ENCODE peak calls at places on chromosome 2, in seven cellular contexts. One of them, this sample, is unnamed.

GRCh38 chr2:45836316-45836715 is 184.8 kb downstream of the PRKCE start:
- DNase-seq in glutamatergic neuron: no peak
- DNase-seq in posterior vena cava: no peak
- DNase-seq in HuH-7.5: no peak
- DNase-seq in NCI-H774: no peak
- DNase-seq in Jurkat, Clone E6-1: no peak
- DNase-seq in activated CD4-positive, alpha-beta T cell treated with anti-CD3 and anti-CD28 coated beads for 4 hours: no peak
- DNase-seq in this sample: no peak

GRCh38 chr2:119025013-119025412 is 83.0 kb downstream of the MARCO start:
- DNase-seq in glutamatergic neuron: no peak
- DNase-seq in posterior vena cava: no peak
- DNase-seq in HuH-7.5: no peak
- DNase-seq in NCI-H774: no peak
- DNase-seq in Jurkat, Clone E6-1: no peak
- DNase-seq in activated CD4-positive, alpha-beta T cell treated with anti-CD3 and anti-CD28 coated beads for 4 hours: no peak
- DNase-seq in this sample: no peak

GRCh38 chr2:118077636-118078247 is 10.5 kb upstream of the INSIG2 start:
- DNase-seq in glutamatergic neuron: no peak
- DNase-seq in posterior vena cava: no peak
- DNase-seq in HuH-7.5: no peak
- DNase-seq in NCI-H774: no peak
- DNase-seq in Jurkat, Clone E6-1: no peak
- DNase-seq in activated CD4-positive, alpha-beta T cell treated with anti-CD3 and anti-CD28 coated beads for 4 hours: no peak
- DNase-seq in this sample: no peak

GRCh38 chr2:88171966-88172365 is 1.8 kb downstream of the THNSL2 start:
- DNase-seq in glutamatergic neuron: no peak
- DNase-seq in posterior vena cava: no peak
- DNase-seq in HuH-7.5: no peak
- DNase-seq in NCI-H774: no peak
- DNase-seq in Jurkat, Clone E6-1: no peak
- DNase-seq in activated CD4-positive, alpha-beta T cell treated with anti-CD3 and anti-CD28 coated beads for 4 hours: no peak
- DNase-seq in this sample: no peak

GRCh38 chr2:186135697-186136096 is 350.4 kb upstream of the ZC3H15 start:
- DNase-seq in glutamatergic neuron: no peak
- DNase-seq in posterior vena cava: no peak
- DNase-seq in HuH-7.5: no peak
- DNase-seq in NCI-H774: no peak
- DNase-seq in Jurkat, Clone E6-1: no peak
- DNase-seq in activated CD4-positive, alpha-beta T cell treated with anti-CD3 and anti-CD28 coated beads for 4 hours: no peak
- DNase-seq in this sample: no peak

GRCh38 chr2:36060133-36060532 is 295.4 kb upstream of the CRIM1 start:
- DNase-seq in glutamatergic neuron: no peak
- DNase-seq in posterior vena cava: no peak
- DNase-seq in HuH-7.5: no peak
- DNase-seq in NCI-H774: no peak
- DNase-seq in Jurkat, Clone E6-1: no peak
- DNase-seq in activated CD4-positive, alpha-beta T cell treated with anti-CD3 and anti-CD28 coated beads for 4 hours: no peak
- DNase-seq in this sample: no peak

GRCh38 chr2:72159211-72159610 is 11.5 kb upstream of the CYP26B1 start:
- DNase-seq in glutamatergic neuron: no peak
- DNase-seq in posterior vena cava: no peak
- DNase-seq in HuH-7.5: no peak
- DNase-seq in NCI-H774: no peak
- DNase-seq in Jurkat, Clone E6-1: no peak
- DNase-seq in activated CD4-positive, alpha-beta T cell treated with anti-CD3 and anti-CD28 coated beads for 4 hours: no peak
- DNase-seq in this sample: no peak

GRCh38 chr2:85106489-85107180 is 26.6 kb upstream of the TCF7L1 start:
- DNase-seq in glutamatergic neuron: no peak
- DNase-seq in posterior vena cava: no peak
- DNase-seq in HuH-7.5: no peak
- DNase-seq in NCI-H774: no peak
- DNase-seq in Jurkat, Clone E6-1: no peak
- DNase-seq in activated CD4-positive, alpha-beta T cell treated with anti-CD3 and anti-CD28 coated beads for 4 hours: no peak
- DNase-seq in this sample: no peak